ENCODE peak calls at places on chromosomes 2 and 18, in seven cellular contexts. Q, E, P, A, R, T and G are unnamed samples.

GRCh38 chr2:72289283-72289682 is 141.6 kb upstream of the CYP26B1 start:
- DNase-seq in P (no peak), T (no peak), E (peak; percentile 71), Q (no peak), R (no peak), A (no peak), G (no peak)

GRCh38 chr2:95082479-95082878 is 39.1 kb downstream of the MRPS5 start:
- DNase-seq in T (no peak), R (no peak), A (no peak), E (no peak), Q (no peak), P (no peak), G (no peak)

GRCh38 chr2:153354406-153354805 is 124.2 kb downstream of the RPRM start:
- DNase-seq in R (no peak), E (no peak), A (no peak), T (no peak), Q (no peak), P (no peak), G (no peak)

GRCh38 chr18:58268849-58269248 is 224.8 kb downstream of the NEDD4L start:
- DNase-seq in A (no peak), E (peak; percentile 36), T (no peak), P (peak; percentile 56), R (no peak), Q (no peak), G (no peak)

GRCh38 chr2:140359056-140359771 is 1579.0 kb upstream of the NXPH2 start:
- DNase-seq in R (no peak), Q (no peak), T (no peak), E (no peak), P (peak; percentile 33), A (no peak), G (no peak)

GRCh38 chr2:156955701-156956100 is 301.8 kb upstream of the GALNT5 start:
- DNase-seq in E (no peak), Q (no peak), A (no peak), R (no peak), P (no peak), T (no peak), G (no peak)

GRCh38 chr2:178704876-178705275 is 102.3 kb downstream of the TTN start:
- DNase-seq in E (no peak), A (no peak), P (no peak), T (no peak), R (no peak), Q (no peak), G (no peak)

GRCh38 chr2:231361701-231362588 is 33.6 kb upstream of the B3GNT7 start:
- DNase-seq in Q (no peak), A (peak; percentile 83), T (peak; percentile 42), E (no peak), R (no peak), P (no peak), G (no peak)

GRCh38 chr2:186612555-186613440 is 22.9 kb downstream of the ITGAV start:
- DNase-seq in Q (no peak), A (no peak), T (no peak), P (no peak), E (no peak), R (no peak), G (no peak)

GRCh38 chr18:27599202-27599829 is 414.2 kb upstream of the CHST9 start:
- DNase-seq in Q (peak; percentile 17), R (peak; percentile 64), A (no peak), P (peak; percentile 62), E (peak; percentile 22), T (no peak), G (peak; percentile 12)

GRCh38 chr2:227411320-227411989 is 23.7 kb upstream of the SCYGR1 start:
- DNase-seq in A (no peak), P (peak; percentile 51), Q (no peak), E (peak; percentile 70), T (no peak), R (no peak), G (no peak)

GRCh38 chr18:58993260-58993659 is 128.6 kb downstream of the ZNF532 start:
- DNase-seq in A (no peak), Q (no peak), T (no peak), E (peak; percentile 69), R (no peak), P (peak; percentile 91), G (no peak)

GRCh38 chr2:226405465-226405864 is 394.2 kb downstream of the IRS1 start:
- DNase-seq in T (no peak), R (no peak), P (no peak), A (no peak), Q (no peak), E (no peak), G (no peak)

GRCh38 chr2:231720971-231721640 is 12.8 kb downstream of the PTMA start:
- DNase-seq in T (no peak), E (no peak), A (no peak), Q (no peak), P (no peak), R (no peak), G (no peak)

GRCh38 chr18:3455938-3456685 is 6.1 kb downstream of the TGIF1 start:
- DNase-seq in R (no peak), T (no peak), E (no peak), A (no peak), Q (no peak), P (peak; percentile 59), G (no peak)

GRCh38 chr18:35040638-35040987 is 600 bp upstream of the MAPRE2 start:
- DNase-seq in T (no peak), Q (no peak), E (no peak), R (no peak), P (no peak), A (no peak), G (no peak)
- H3K4me3 ChIP-seq in T (no peak overlapping the region), Q (peak overlapping the region; percentile 75), E (no peak overlapping the region), R (no peak overlapping the region), P (peak overlapping the region; percentile 65), A (peak overlapping the region; percentile 92), G (peak overlapping the region; percentile 90)

GRCh38 chr2:39227628-39228412 is 15.9 kb downstream of the CDKL4 start:
- DNase-seq in E (peak; percentile 69), P (peak; percentile 86), T (peak; percentile 88), Q (peak; percentile 74), R (peak; percentile 77), A (peak; percentile 87), G (no peak)
- H3K4me3 ChIP-seq in E (peak overlapping the region; percentile 50), P (peak overlapping the region; percentile 13), T (no peak overlapping the region), Q (no peak overlapping the region), R (no peak overlapping the region), A (peak overlapping the region; percentile 30), G (no peak overlapping the region)

DNA sequence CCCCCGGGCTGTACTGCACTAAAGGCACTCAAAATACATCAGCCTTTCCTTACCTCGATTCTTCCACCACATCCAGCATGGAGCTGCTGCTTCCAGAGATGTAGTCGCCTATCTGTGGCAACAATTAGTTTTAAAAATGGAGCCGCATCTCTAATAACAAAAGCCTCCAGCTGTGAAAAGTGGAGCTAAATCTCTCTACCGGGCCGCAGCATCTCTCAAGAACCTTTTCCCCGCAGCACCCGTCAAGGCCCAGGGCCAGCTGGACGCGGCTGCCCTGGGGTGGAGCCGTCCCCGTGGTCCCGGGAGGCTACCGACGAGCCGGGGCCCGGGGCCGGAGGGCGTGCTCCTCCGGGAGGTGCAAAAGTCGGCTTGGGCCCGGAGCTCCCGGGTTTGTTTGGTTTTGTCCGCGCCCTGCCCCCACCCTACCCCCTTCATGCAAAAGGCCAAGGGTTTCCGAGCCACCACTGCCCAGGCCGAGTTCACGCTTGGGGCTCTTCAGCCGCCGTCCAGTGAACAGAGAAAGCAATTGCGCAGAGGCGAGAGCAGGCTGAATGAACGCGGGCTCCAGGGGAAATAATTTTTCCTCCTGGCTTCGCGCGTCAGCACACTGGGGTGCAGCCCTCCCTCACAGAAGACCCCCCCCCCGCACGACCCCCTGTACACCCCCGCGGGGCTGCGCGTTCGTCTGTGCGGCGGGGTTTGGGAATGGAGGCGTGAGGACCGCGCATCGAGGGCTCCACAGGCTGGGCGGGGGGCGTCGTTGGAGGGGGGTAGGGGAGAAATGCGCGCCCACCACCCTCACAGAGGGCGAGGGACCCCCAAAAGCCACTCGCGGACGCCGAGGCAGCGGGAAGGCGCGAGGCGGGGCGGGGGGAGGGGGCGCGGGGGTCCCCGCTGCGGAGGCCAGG is 554 bp upstream of the GREB1L start:
- DNase-seq in A (no peak), E (no peak), R (no peak), T (no peak), P (peak; percentile 25), Q (no peak), G (no peak)
- H3K4me3 ChIP-seq in A (peak overlapping the region; percentile 57), E (peak overlapping the region; percentile 26), R (no peak overlapping the region), T (peak overlapping the region; percentile 23), P (peak overlapping the region; percentile 84), Q (peak overlapping the region; percentile 18), G (no peak overlapping the region)

DNA sequence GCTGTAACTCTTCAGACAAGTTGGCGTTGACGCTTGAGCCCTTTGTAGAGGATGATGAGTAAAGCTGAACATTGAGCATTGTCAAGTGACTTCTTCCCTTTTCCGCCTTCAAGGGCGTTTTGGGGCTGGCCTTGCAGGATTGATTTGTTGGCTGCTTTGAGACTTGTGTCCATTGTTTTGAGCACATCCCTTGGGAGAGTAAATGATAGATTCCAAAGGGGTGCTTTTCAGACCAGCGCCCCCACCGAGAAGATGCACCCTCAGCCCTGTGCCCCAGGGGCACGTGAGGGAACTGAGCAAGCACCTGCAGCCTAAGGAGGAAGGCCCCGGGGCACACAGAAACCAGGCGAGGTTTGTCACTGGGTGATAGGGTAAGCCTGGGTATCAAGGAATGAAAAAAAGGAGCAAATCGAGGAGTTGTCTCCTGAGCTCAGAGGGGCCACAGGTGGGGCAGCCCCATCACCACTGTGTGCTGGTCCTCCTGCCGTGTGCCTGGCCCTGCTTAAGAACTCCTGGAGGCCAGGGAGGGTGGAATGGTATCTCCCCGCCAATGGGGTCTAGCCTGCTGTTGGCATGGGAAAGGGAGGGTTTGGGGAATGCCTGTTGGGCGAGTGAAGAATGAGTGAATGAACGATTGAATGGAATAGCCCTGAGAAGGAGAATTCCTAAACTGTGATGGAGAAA is 64.0 kb downstream of the RAB31 start:
- DNase-seq in A (no peak), T (no peak), E (no peak), P (no peak), R (no peak), Q (no peak), G (no peak)
- H3K4me3 ChIP-seq in A (no peak overlapping the region), T (no peak overlapping the region), E (no peak overlapping the region), P (no peak overlapping the region), R (no peak overlapping the region), Q (no peak overlapping the region), G (no peak overlapping the region)

GRCh38 chr2:39631715-39632114 is 34.0 kb upstream of the TMEM178A start:
- DNase-seq in P (peak; percentile 97), E (peak; percentile 99), T (no peak), Q (peak; percentile 24), R (no peak), A (no peak), G (no peak)
- H3K4me3 ChIP-seq in P (no peak overlapping the region), E (no peak overlapping the region), T (no peak overlapping the region), Q (no peak overlapping the region), R (no peak overlapping the region), A (no peak overlapping the region), G (no peak overlapping the region)

GRCh38 chr2:150409196-150409595 is 78.3 kb downstream of the RND3 start:
- DNase-seq in R (no peak), Q (no peak), T (no peak), E (peak; percentile 5), P (no peak), A (no peak), G (no peak)
- H3K4me3 ChIP-seq in R (no peak overlapping the region), Q (no peak overlapping the region), T (no peak overlapping the region), E (no peak overlapping the region), P (no peak overlapping the region), A (no peak overlapping the region), G (no peak overlapping the region)